ENCODE peak calls at places on chromosomes 4 and X, in ten cellular contexts. One of them, this sample, is unnamed.

GRCh38 chr4:111449657-111450056 is 695.6 kb upstream of the FAM241A start:
- DNase-seq in psoas muscle: no peak
- DNase-seq in OCI-LY7: no peak
- DNase-seq in HuH-7.5: no peak
- DNase-seq in body of pancreas: no peak
- DNase-seq in NCI-H1092: no peak
- DNase-seq in AG09319: no peak
- DNase-seq in ascending aorta: no peak
- DNase-seq in activated CD4-positive, alpha-beta memory T cell treated with anti-CD3 and anti-CD28 coated beads, Interleukin-2, amount 10 ng/mL, durations not matched to agents 7 days and 5 days: no peak
- DNase-seq in Ammon's horn: no peak
- DNase-seq in this sample: no peak

GRCh38 chrX:10167573-10167972 is 10.8 kb downstream of the CLCN4 start:
- DNase-seq in body of pancreas: no peak
- DNase-seq in psoas muscle: no peak
- DNase-seq in activated CD4-positive, alpha-beta memory T cell treated with anti-CD3 and anti-CD28 coated beads, Interleukin-2, amount 10 ng/mL, durations not matched to agents 7 days and 5 days: peak
- DNase-seq in NCI-H1092: no peak
- DNase-seq in ascending aorta: no peak
- DNase-seq in AG09319: no peak
- DNase-seq in HuH-7.5: no peak
- DNase-seq in OCI-LY7: no peak
- DNase-seq in Ammon's horn: no peak
- DNase-seq in this sample: no peak

GRCh38 chr4:85147481-85148076 is 181.1 kb upstream of the WDFY3 start:
- DNase-seq in Ammon's horn: peak
- DNase-seq in OCI-LY7: peak
- DNase-seq in activated CD4-positive, alpha-beta memory T cell treated with anti-CD3 and anti-CD28 coated beads, Interleukin-2, amount 10 ng/mL, durations not matched to agents 7 days and 5 days: no peak
- DNase-seq in ascending aorta: no peak
- DNase-seq in HuH-7.5: peak
- DNase-seq in NCI-H1092: peak
- DNase-seq in psoas muscle: peak
- DNase-seq in body of pancreas: peak
- DNase-seq in AG09319: peak
- DNase-seq in this sample: peak

GRCh38 chr4:88452941-88453340 is 4.0 kb upstream of the HERC5 start:
- DNase-seq in OCI-LY7: no peak
- DNase-seq in activated CD4-positive, alpha-beta memory T cell treated with anti-CD3 and anti-CD28 coated beads, Interleukin-2, amount 10 ng/mL, durations not matched to agents 7 days and 5 days: no peak
- DNase-seq in AG09319: no peak
- DNase-seq in HuH-7.5: no peak
- DNase-seq in Ammon's horn: no peak
- DNase-seq in ascending aorta: no peak
- DNase-seq in body of pancreas: no peak
- DNase-seq in NCI-H1092: no peak
- DNase-seq in psoas muscle: no peak
- DNase-seq in this sample: no peak

GRCh38 chr4:1183985-1184773 is 11.8 kb upstream of the SPON2 start:
- DNase-seq in psoas muscle: no peak
- DNase-seq in ascending aorta: no peak
- DNase-seq in OCI-LY7: peak
- DNase-seq in HuH-7.5: no peak
- DNase-seq in activated CD4-positive, alpha-beta memory T cell treated with anti-CD3 and anti-CD28 coated beads, Interleukin-2, amount 10 ng/mL, durations not matched to agents 7 days and 5 days: peak
- DNase-seq in NCI-H1092: no peak
- DNase-seq in AG09319: no peak
- DNase-seq in Ammon's horn: no peak
- DNase-seq in body of pancreas: peak
- DNase-seq in this sample: no peak

GRCh38 chr4:5050520-5050955 is 742 bp upstream of the STK32B start:
- DNase-seq in psoas muscle: peak
- DNase-seq in AG09319: peak
- DNase-seq in NCI-H1092: peak
- DNase-seq in ascending aorta: no peak
- DNase-seq in body of pancreas: peak
- DNase-seq in Ammon's horn: peak
- DNase-seq in OCI-LY7: peak
- DNase-seq in activated CD4-positive, alpha-beta memory T cell treated with anti-CD3 and anti-CD28 coated beads, Interleukin-2, amount 10 ng/mL, durations not matched to agents 7 days and 5 days: no peak
- DNase-seq in HuH-7.5: peak
- DNase-seq in this sample: no peak

GRCh38 chrX:10341309-10341708 is 184.5 kb downstream of the CLCN4 start:
- DNase-seq in body of pancreas: no peak
- DNase-seq in OCI-LY7: no peak
- DNase-seq in AG09319: no peak
- DNase-seq in HuH-7.5: no peak
- DNase-seq in activated CD4-positive, alpha-beta memory T cell treated with anti-CD3 and anti-CD28 coated beads, Interleukin-2, amount 10 ng/mL, durations not matched to agents 7 days and 5 days: no peak
- DNase-seq in NCI-H1092: no peak
- DNase-seq in psoas muscle: no peak
- DNase-seq in Ammon's horn: no peak
- DNase-seq in ascending aorta: no peak
- DNase-seq in this sample: no peak

GRCh38 chrX:23493941-23494374 is 159.3 kb downstream of the PTCHD1 start:
- DNase-seq in ascending aorta: no peak
- DNase-seq in body of pancreas: peak
- DNase-seq in Ammon's horn: no peak
- DNase-seq in activated CD4-positive, alpha-beta memory T cell treated with anti-CD3 and anti-CD28 coated beads, Interleukin-2, amount 10 ng/mL, durations not matched to agents 7 days and 5 days: peak
- DNase-seq in HuH-7.5: no peak
- DNase-seq in NCI-H1092: no peak
- DNase-seq in AG09319: no peak
- DNase-seq in OCI-LY7: peak
- DNase-seq in psoas muscle: no peak
- DNase-seq in this sample: no peak

GRCh38 chr4:8132947-8133705 is 25.5 kb downstream of the ABLIM2 start:
- DNase-seq in HuH-7.5: no peak
- DNase-seq in Ammon's horn: no peak
- DNase-seq in activated CD4-positive, alpha-beta memory T cell treated with anti-CD3 and anti-CD28 coated beads, Interleukin-2, amount 10 ng/mL, durations not matched to agents 7 days and 5 days: no peak
- DNase-seq in ascending aorta: no peak
- DNase-seq in OCI-LY7: no peak
- DNase-seq in psoas muscle: peak
- DNase-seq in NCI-H1092: no peak
- DNase-seq in AG09319: no peak
- DNase-seq in body of pancreas: no peak
- DNase-seq in this sample: no peak

GRCh38 chr4:36394352-36394903 is 113.0 kb downstream of the DTHD1 start:
- DNase-seq in OCI-LY7: no peak
- DNase-seq in Ammon's horn: no peak
- DNase-seq in HuH-7.5: no peak
- DNase-seq in NCI-H1092: no peak
- DNase-seq in activated CD4-positive, alpha-beta memory T cell treated with anti-CD3 and anti-CD28 coated beads, Interleukin-2, amount 10 ng/mL, durations not matched to agents 7 days and 5 days: peak
- DNase-seq in body of pancreas: no peak
- DNase-seq in ascending aorta: no peak
- DNase-seq in psoas muscle: no peak
- DNase-seq in AG09319: no peak
- DNase-seq in this sample: no peak

GRCh38 chr4:112523764-112524505 is 8.0 kb upstream of the NEUROG2 start:
- DNase-seq in activated CD4-positive, alpha-beta memory T cell treated with anti-CD3 and anti-CD28 coated beads, Interleukin-2, amount 10 ng/mL, durations not matched to agents 7 days and 5 days: peak
- DNase-seq in OCI-LY7: peak
- DNase-seq in AG09319: no peak
- DNase-seq in NCI-H1092: peak
- DNase-seq in psoas muscle: peak
- DNase-seq in ascending aorta: no peak
- DNase-seq in Ammon's horn: peak
- DNase-seq in HuH-7.5: peak
- DNase-seq in body of pancreas: peak
- DNase-seq in this sample: no peak

GRCh38 chr4:8201341-8201781 is 2.3 kb downstream of the SH3TC1 start:
- DNase-seq in psoas muscle: no peak
- DNase-seq in HuH-7.5: no peak
- DNase-seq in AG09319: no peak
- DNase-seq in NCI-H1092: no peak
- DNase-seq in OCI-LY7: peak
- DNase-seq in body of pancreas: no peak
- DNase-seq in activated CD4-positive, alpha-beta memory T cell treated with anti-CD3 and anti-CD28 coated beads, Interleukin-2, amount 10 ng/mL, durations not matched to agents 7 days and 5 days: peak
- DNase-seq in ascending aorta: no peak
- DNase-seq in Ammon's horn: no peak
- DNase-seq in this sample: no peak

GRCh38 chr4:187656953-187657352 is 338.6 kb upstream of the ZFP42 start:
- DNase-seq in AG09319: no peak
- DNase-seq in OCI-LY7: no peak
- DNase-seq in HuH-7.5: no peak
- DNase-seq in body of pancreas: no peak
- DNase-seq in ascending aorta: no peak
- DNase-seq in NCI-H1092: no peak
- DNase-seq in Ammon's horn: no peak
- DNase-seq in psoas muscle: no peak
- DNase-seq in activated CD4-positive, alpha-beta memory T cell treated with anti-CD3 and anti-CD28 coated beads, Interleukin-2, amount 10 ng/mL, durations not matched to agents 7 days and 5 days: no peak
- DNase-seq in this sample: no peak

GRCh38 chr4:128660361-128660964 is 149.0 kb upstream of the JADE1 start:
- DNase-seq in activated CD4-positive, alpha-beta memory T cell treated with anti-CD3 and anti-CD28 coated beads, Interleukin-2, amount 10 ng/mL, durations not matched to agents 7 days and 5 days: no peak
- DNase-seq in HuH-7.5: no peak
- DNase-seq in psoas muscle: no peak
- DNase-seq in OCI-LY7: no peak
- DNase-seq in AG09319: peak
- DNase-seq in Ammon's horn: peak
- DNase-seq in ascending aorta: no peak
- DNase-seq in body of pancreas: no peak
- DNase-seq in NCI-H1092: no peak
- DNase-seq in this sample: no peak

GRCh38 chr4:28449080-28449479 is 1588.4 kb downstream of the STIM2 start:
- DNase-seq in AG09319: no peak
- DNase-seq in activated CD4-positive, alpha-beta memory T cell treated with anti-CD3 and anti-CD28 coated beads, Interleukin-2, amount 10 ng/mL, durations not matched to agents 7 days and 5 days: no peak
- DNase-seq in psoas muscle: no peak
- DNase-seq in Ammon's horn: no peak
- DNase-seq in ascending aorta: no peak
- DNase-seq in OCI-LY7: no peak
- DNase-seq in HuH-7.5: no peak
- DNase-seq in NCI-H1092: no peak
- DNase-seq in body of pancreas: no peak
- DNase-seq in this sample: no peak

GRCh38 chr4:88697113-88697512 is 516 bp downstream of the NAP1L5 start:
- DNase-seq in psoas muscle: no peak
- DNase-seq in AG09319: no peak
- DNase-seq in HuH-7.5: no peak
- DNase-seq in Ammon's horn: peak
- DNase-seq in OCI-LY7: no peak
- DNase-seq in activated CD4-positive, alpha-beta memory T cell treated with anti-CD3 and anti-CD28 coated beads, Interleukin-2, amount 10 ng/mL, durations not matched to agents 7 days and 5 days: no peak
- DNase-seq in ascending aorta: no peak
- DNase-seq in NCI-H1092: peak
- DNase-seq in body of pancreas: no peak
- DNase-seq in this sample: no peak

GRCh38 chr4:167232805-167233522 is 1.3 kb downstream of the SPOCK3 start:
- DNase-seq in Ammon's horn: peak
- DNase-seq in NCI-H1092: no peak
- DNase-seq in HuH-7.5: no peak
- DNase-seq in ascending aorta: no peak
- DNase-seq in OCI-LY7: no peak
- DNase-seq in activated CD4-positive, alpha-beta memory T cell treated with anti-CD3 and anti-CD28 coated beads, Interleukin-2, amount 10 ng/mL, durations not matched to agents 7 days and 5 days: no peak
- DNase-seq in body of pancreas: no peak
- DNase-seq in AG09319: no peak
- DNase-seq in psoas muscle: no peak
- DNase-seq in this sample: peak

GRCh38 chr4:1771555-1772305 is 21.4 kb upstream of the FGFR3 start:
- DNase-seq in OCI-LY7: no peak
- DNase-seq in NCI-H1092: no peak
- DNase-seq in Ammon's horn: no peak
- DNase-seq in HuH-7.5: no peak
- DNase-seq in body of pancreas: no peak
- DNase-seq in activated CD4-positive, alpha-beta memory T cell treated with anti-CD3 and anti-CD28 coated beads, Interleukin-2, amount 10 ng/mL, durations not matched to agents 7 days and 5 days: no peak
- DNase-seq in psoas muscle: no peak
- DNase-seq in AG09319: no peak
- DNase-seq in ascending aorta: no peak
- DNase-seq in this sample: no peak

GRCh38 chr4:97984545-97985131 is 158.6 kb downstream of the STPG2 start:
- DNase-seq in ascending aorta: no peak
- DNase-seq in Ammon's horn: no peak
- DNase-seq in HuH-7.5: no peak
- DNase-seq in AG09319: no peak
- DNase-seq in activated CD4-positive, alpha-beta memory T cell treated with anti-CD3 and anti-CD28 coated beads, Interleukin-2, amount 10 ng/mL, durations not matched to agents 7 days and 5 days: no peak
- DNase-seq in psoas muscle: no peak
- DNase-seq in NCI-H1092: no peak
- DNase-seq in body of pancreas: no peak
- DNase-seq in OCI-LY7: peak
- DNase-seq in this sample: peak

GRCh38 chrX:22192419-22193086 is 80.2 kb upstream of the CBLL2 start:
- DNase-seq in ascending aorta: no peak
- DNase-seq in activated CD4-positive, alpha-beta memory T cell treated with anti-CD3 and anti-CD28 coated beads, Interleukin-2, amount 10 ng/mL, durations not matched to agents 7 days and 5 days: peak
- DNase-seq in Ammon's horn: peak
- DNase-seq in psoas muscle: peak
- DNase-seq in OCI-LY7: peak
- DNase-seq in AG09319: no peak
- DNase-seq in body of pancreas: peak
- DNase-seq in HuH-7.5: no peak
- DNase-seq in NCI-H1092: no peak
- DNase-seq in this sample: peak

GRCh38 chrX:71100581-71101505 is 5.2 kb downstream of the FOXO4 start:
- DNase-seq in activated CD4-positive, alpha-beta memory T cell treated with anti-CD3 and anti-CD28 coated beads, Interleukin-2, amount 10 ng/mL, durations not matched to agents 7 days and 5 days: no peak
- DNase-seq in body of pancreas: no peak
- DNase-seq in Ammon's horn: no peak
- DNase-seq in HuH-7.5: no peak
- DNase-seq in NCI-H1092: no peak
- DNase-seq in AG09319: no peak
- DNase-seq in psoas muscle: no peak
- DNase-seq in OCI-LY7: no peak
- DNase-seq in ascending aorta: no peak
- DNase-seq in this sample: no peak

GRCh38 chr4:152316969-152317368 is 218.9 kb downstream of the FBXW7 start:
- DNase-seq in body of pancreas: no peak
- DNase-seq in NCI-H1092: peak
- DNase-seq in psoas muscle: no peak
- DNase-seq in ascending aorta: no peak
- DNase-seq in HuH-7.5: no peak
- DNase-seq in activated CD4-positive, alpha-beta memory T cell treated with anti-CD3 and anti-CD28 coated beads, Interleukin-2, amount 10 ng/mL, durations not matched to agents 7 days and 5 days: no peak
- DNase-seq in AG09319: peak
- DNase-seq in Ammon's horn: no peak
- DNase-seq in OCI-LY7: no peak
- DNase-seq in this sample: no peak

GRCh38 chrX:40176979-40177430 is 79.2 kb upstream of the BCOR start:
- DNase-seq in activated CD4-positive, alpha-beta memory T cell treated with anti-CD3 and anti-CD28 coated beads, Interleukin-2, amount 10 ng/mL, durations not matched to agents 7 days and 5 days: no peak
- DNase-seq in ascending aorta: no peak
- DNase-seq in Ammon's horn: no peak
- DNase-seq in NCI-H1092: no peak
- DNase-seq in HuH-7.5: no peak
- DNase-seq in psoas muscle: peak
- DNase-seq in body of pancreas: peak
- DNase-seq in AG09319: no peak
- DNase-seq in OCI-LY7: no peak
- DNase-seq in this sample: no peak

GRCh38 chr4:114562176-114562904 is 36.3 kb upstream of the UGT8 start:
- DNase-seq in body of pancreas: no peak
- DNase-seq in psoas muscle: no peak
- DNase-seq in ascending aorta: no peak
- DNase-seq in Ammon's horn: no peak
- DNase-seq in NCI-H1092: no peak
- DNase-seq in HuH-7.5: no peak
- DNase-seq in OCI-LY7: no peak
- DNase-seq in activated CD4-positive, alpha-beta memory T cell treated with anti-CD3 and anti-CD28 coated beads, Interleukin-2, amount 10 ng/mL, durations not matched to agents 7 days and 5 days: no peak
- DNase-seq in AG09319: no peak
- DNase-seq in this sample: no peak